ENCODE peak calls at places on chromosomes 1 and 21, in ten cellular contexts. X, T, H, M, J, Y, E, P, B and O are unnamed samples.

GRCh38 chr1:82840192-82840591 is 1039.5 kb downstream of the ADGRL2 start:
- DNase-seq in X (no peak), P (no peak), B (no peak), J (no peak), E (no peak), M (no peak), T (no peak), Y (no peak), H (no peak), O (no peak)

GRCh38 chr1:207672525-207673130 is 27.7 kb downstream of the CR1L start:
- DNase-seq in E (peak), Y (peak), H (no peak), B (peak), X (no peak), P (peak), J (peak), T (no peak), M (no peak), O (peak)

GRCh38 chr1:87644033-87644432 is 315.4 kb downstream of the LMO4 start:
- DNase-seq in P (no peak), J (no peak), Y (peak), H (no peak), E (peak), T (no peak), B (peak), M (no peak), X (no peak), O (no peak)

GRCh38 chr1:84883286-84883685 is 9.7 kb downstream of the LPAR3 start:
- DNase-seq in X (no peak), P (no peak), T (no peak), H (no peak), E (no peak), Y (no peak), B (no peak), M (no peak), J (no peak), O (no peak)

GRCh38 chr1:191174298-191174697 is 696.6 kb upstream of the BRINP3 start:
- DNase-seq in J (peak), P (no peak), M (no peak), E (no peak), B (peak), X (no peak), T (no peak), H (no peak), Y (no peak), O (no peak)

GRCh38 chr1:24382165-24382577 is 31.4 kb downstream of the STPG1 start:
- DNase-seq in E (no peak), J (no peak), Y (peak), P (no peak), T (no peak), M (no peak), H (no peak), B (no peak), X (no peak), O (no peak)

GRCh38 chr1:39104158-39105060 is 78.3 kb downstream of the NDUFS5 start:
- DNase-seq in X (no peak), J (no peak), P (peak), E (peak), B (peak), T (no peak), Y (peak), H (peak), M (no peak), O (no peak)

GRCh38 chr1:182122265-182122664 is 60.8 kb upstream of the ZNF648 start:
- DNase-seq in H (peak), B (no peak), P (no peak), M (no peak), T (no peak), J (no peak), E (no peak), X (no peak), Y (no peak), O (no peak)

GRCh38 chr1:33017175-33017574 is 19.5 kb downstream of the AK2 start:
- DNase-seq in X (no peak), P (no peak), M (no peak), J (no peak), E (no peak), Y (no peak), T (no peak), B (peak), H (no peak), O (no peak)

GRCh38 chr1:50335036-50335435 is 88.2 kb downstream of the DMRTA2 start:
- DNase-seq in X (no peak), M (no peak), B (no peak), Y (no peak), P (no peak), T (no peak), J (no peak), E (no peak), H (no peak), O (no peak)

GRCh38 chr1:38571726-38572125 is 287.8 kb downstream of the RRAGC start:
- DNase-seq in Y (no peak), P (no peak), T (no peak), H (no peak), E (peak), X (peak), J (no peak), M (no peak), B (no peak), O (no peak)

GRCh38 chr1:7005762-7006161 is 220.5 kb downstream of the CAMTA1 start:
- DNase-seq in Y (no peak), H (no peak), T (no peak), E (no peak), X (no peak), J (no peak), M (no peak), P (no peak), B (no peak), O (no peak)

GRCh38 chr21:14548751-14549150 is 2.6 kb upstream of the SAMSN1 start:
- DNase-seq in H (no peak), T (no peak), E (no peak), J (no peak), X (no peak), P (no peak), B (no peak), Y (peak), M (no peak), O (no peak)

GRCh38 chr1:114352797-114353196 is 158.2 kb downstream of the TRIM33 start:
- DNase-seq in J (no peak), T (no peak), B (no peak), H (no peak), M (no peak), X (no peak), Y (no peak), P (peak), E (no peak), O (no peak)

GRCh38 chr1:94095744-94096469 is 25.0 kb downstream of the ABCA4 start:
- DNase-seq in Y (no peak), E (no peak), P (no peak), B (no peak), T (no peak), M (peak), X (peak), J (no peak), H (peak), O (no peak)

GRCh38 chr1:204341380-204341779 is 18.3 kb downstream of the PLEKHA6 start:
- DNase-seq in H (no peak), J (no peak), P (no peak), M (no peak), E (peak), Y (no peak), X (no peak), T (no peak), B (no peak), O (no peak)

GRCh38 chr1:10209905-10210810 is at the start of gene KIF1B:
- DNase-seq in M (peak), X (peak), B (peak), H (peak), P (peak), T (peak), Y (peak), J (peak), E (peak), O (peak)

GRCh38 chr1:42282024-42282579 is 52.9 kb downstream of the FOXJ3 start:
- DNase-seq in P (no peak), E (peak), T (no peak), X (no peak), J (no peak), M (no peak), H (no peak), B (no peak), Y (peak), O (no peak)

GRCh38 chr1:212289262-212290077 is 4.3 kb downstream of the PPP2R5A start:
- DNase-seq in M (no peak), Y (no peak), P (no peak), X (no peak), J (no peak), H (no peak), B (no peak), T (no peak), E (no peak), O (no peak)

GRCh38 chr1:212290608-212291007 is 5.4 kb downstream of the PPP2R5A start:
- DNase-seq in T (no peak), B (no peak), Y (no peak), E (no peak), X (no peak), M (no peak), J (no peak), P (no peak), H (no peak), O (no peak)

GRCh38 chr1:212286437-212287131 is 1.4 kb downstream of the PPP2R5A start:
- DNase-seq in H (no peak), Y (no peak), B (peak), T (no peak), J (no peak), P (peak), E (no peak), X (no peak), M (peak), O (no peak)

GRCh38 chr1:212287261-212287895 is 2.2 kb downstream of the PPP2R5A start:
- DNase-seq in Y (no peak), H (no peak), X (no peak), P (no peak), M (no peak), T (no peak), E (no peak), B (peak), J (peak), O (no peak)

DNA sequence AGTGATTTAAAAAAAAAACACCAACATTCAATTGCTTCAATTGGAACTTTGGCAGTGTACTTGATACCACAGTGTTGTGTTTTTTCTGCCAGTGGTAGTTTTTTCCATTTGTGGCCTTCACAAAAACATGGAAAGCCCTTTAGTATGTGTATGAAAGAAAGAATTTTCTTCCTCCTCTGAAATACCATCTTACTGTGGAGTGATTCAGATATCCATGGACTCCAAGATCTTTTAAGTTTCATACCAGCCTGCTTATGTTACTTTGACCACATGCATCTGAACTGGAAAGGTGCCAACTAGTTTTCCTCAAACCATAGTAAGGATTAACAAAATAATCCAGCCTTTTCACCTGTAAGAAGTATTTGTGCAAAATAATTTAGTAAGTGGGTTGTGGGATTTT is 3.4 kb downstream of the PPP2R5A start:
- DNase-seq in B (no peak), T (no peak), M (no peak), Y (peak), P (no peak), H (no peak), E (no peak), J (no peak), X (no peak), O (no peak)
- H3K4me3 ChIP-seq in B (no peak), T (no peak), M (peak), Y (no peak), P (peak), H (no peak), E (no peak), J (peak), X (no peak), O (no peak)

DNA sequence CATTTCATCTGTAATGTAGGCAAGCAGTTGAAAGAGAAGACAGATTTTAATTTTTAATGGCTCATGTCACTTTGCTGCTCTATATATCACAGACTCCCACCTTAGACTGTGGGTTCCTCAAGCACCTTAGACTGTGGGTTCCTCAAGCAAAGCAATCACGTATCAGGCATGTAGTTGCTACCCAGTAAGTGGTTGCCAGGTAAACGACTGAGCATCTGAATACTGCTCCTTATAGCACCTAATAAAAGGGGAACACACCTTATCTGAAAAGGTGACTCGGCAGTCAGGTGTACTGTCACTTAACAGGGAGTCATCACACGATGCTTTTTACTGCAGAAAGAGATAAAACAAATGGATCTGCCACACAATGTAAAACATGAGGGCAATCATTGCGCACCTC is 92.5 kb upstream of the LPGAT1 start:
- DNase-seq in J (no peak), T (no peak), B (no peak), P (no peak), H (no peak), E (peak), X (no peak), Y (no peak), M (no peak), O (no peak)
- H3K4me3 ChIP-seq in J (no peak), T (no peak), B (no peak), P (no peak), H (no peak), E (no peak), X (no peak), Y (no peak), M (no peak), O (no peak)

DNA sequence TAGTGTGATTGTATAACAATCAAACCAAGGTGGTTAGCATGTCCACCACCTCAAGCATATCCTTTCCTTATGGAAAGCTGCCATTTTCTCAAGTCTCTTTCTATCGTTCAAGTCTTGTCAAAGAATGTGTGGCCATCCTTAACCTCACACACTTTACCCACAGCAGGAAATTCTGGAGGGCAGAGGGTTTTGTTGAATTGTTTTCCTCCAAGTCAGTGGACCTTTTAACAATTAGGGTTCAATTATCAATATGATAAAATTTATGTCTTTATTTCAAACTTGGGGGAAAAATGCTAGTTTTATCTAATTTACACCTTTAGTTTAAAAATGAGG is 14.2 kb upstream of the PTPRC start:
- DNase-seq in P (no peak), Y (no peak), X (no peak), M (no peak), H (no peak), T (no peak), E (no peak), J (no peak), B (no peak), O (no peak)
- H3K4me3 ChIP-seq in P (no peak), Y (no peak), X (no peak), M (no peak), H (no peak), T (no peak), E (no peak), J (no peak), B (no peak), O (no peak)

DNA sequence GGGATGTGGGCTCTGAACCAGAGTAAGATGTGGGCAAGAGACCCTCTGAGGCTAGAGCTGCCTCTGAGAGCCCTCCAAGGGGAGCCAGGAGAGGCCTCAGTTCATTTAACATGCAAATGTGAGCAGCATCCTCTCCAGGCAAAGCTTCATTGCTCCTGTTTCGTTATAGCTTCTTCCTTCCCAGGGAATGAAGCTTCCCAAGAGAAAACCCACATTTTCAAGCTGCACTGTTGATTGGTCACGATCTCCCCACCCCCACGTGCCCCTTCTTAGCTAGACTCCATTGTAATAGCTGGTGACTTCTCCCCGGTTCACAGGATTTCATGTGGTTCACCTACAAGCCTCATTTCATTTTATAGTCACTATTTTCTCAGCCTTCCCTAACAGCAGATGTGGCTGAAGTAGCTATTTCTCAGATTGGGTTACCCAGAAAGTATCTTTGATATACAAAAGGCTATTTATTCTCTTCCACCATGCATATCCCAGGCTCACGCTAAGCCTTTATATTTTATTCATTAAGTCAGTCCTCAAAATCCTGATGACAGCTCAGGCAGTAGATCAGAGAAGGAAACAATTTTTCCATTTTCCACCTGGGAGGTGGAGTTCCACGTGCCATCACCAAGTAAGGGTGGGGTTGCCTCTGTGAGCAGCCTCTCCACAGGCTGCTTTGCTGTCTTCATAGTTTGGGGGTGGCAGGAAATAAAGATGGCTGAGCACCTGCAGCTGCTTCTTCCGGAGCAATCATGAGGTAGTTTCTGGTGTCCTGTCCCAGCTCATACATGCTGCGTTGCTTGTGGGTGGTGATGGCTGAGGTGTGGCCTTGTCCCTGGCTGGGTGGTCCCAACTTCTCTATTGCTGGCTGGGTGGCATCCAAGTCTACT is 178.3 kb upstream of the RAB4A start:
- DNase-seq in E (no peak), M (no peak), T (no peak), H (no peak), P (no peak), Y (no peak), J (peak), X (no peak), B (no peak), O (peak)
- H3K4me3 ChIP-seq in E (no peak), M (no peak), T (no peak), H (no peak), P (no peak), Y (no peak), J (no peak), X (no peak), B (no peak), O (no peak)

GRCh38 chr1:61234582-61234909 is 152.2 kb downstream of the NFIA start:
- DNase-seq in X (no peak), Y (no peak), T (no peak), M (no peak), B (no peak), P (no peak), E (no peak), H (no peak), J (no peak), O (no peak)

GRCh38 chr1:61237147-61237546 is 154.8 kb downstream of the NFIA start:
- DNase-seq in T (no peak), J (no peak), Y (no peak), X (no peak), B (no peak), P (no peak), E (no peak), H (no peak), M (no peak), O (no peak)

GRCh38 chr1:61238371-61238689 is 156.0 kb downstream of the NFIA start:
- DNase-seq in E (no peak), P (no peak), X (no peak), J (no peak), H (no peak), T (no peak), M (no peak), B (peak), Y (no peak), O (no peak)

GRCh38 chr1:61240878-61241277 is 158.5 kb downstream of the NFIA start:
- DNase-seq in P (no peak), X (no peak), H (no peak), B (no peak), M (no peak), E (no peak), T (no peak), Y (no peak), J (no peak), O (no peak)

DNA sequence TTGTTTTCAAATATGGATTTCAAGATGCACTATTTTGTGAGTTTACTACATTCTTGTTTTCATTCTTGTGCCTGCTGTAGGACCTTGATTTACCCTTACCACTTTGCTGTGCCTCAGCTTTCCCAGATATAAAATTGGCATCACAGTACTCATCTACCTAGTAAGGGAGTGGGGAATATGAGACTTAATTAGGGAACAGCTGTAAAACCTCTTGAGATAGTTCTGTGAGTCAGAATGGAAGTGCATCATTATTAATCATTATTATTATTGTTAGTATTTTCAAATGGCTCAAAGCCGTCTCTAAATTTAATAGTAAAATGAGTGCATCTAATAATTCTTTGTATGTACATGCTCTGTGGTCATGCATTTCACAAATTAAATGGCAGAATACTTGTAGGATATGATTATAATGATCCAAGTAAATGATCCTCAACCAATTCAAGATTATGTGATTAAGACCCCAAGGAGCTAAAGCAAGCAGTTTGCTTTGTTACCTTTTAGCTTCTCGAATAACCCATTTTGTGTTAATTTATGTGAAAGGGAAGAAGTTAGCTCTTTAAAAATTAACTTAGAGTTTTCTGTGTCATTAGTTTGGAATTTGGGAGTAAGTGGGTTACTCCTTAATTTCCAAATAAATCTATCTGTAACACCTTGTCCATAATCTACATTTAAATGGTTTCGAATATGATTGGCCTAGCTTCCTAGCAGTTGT is 155.5 kb downstream of the NFIA start:
- DNase-seq in T (no peak), M (no peak), J (no peak), B (no peak), X (no peak), P (no peak), Y (no peak), H (no peak), E (no peak), O (no peak)
- H3K4me3 ChIP-seq in T (no peak), M (no peak), J (no peak), B (no peak), X (no peak), P (no peak), Y (no peak), H (no peak), E (no peak), O (no peak)

DNA sequence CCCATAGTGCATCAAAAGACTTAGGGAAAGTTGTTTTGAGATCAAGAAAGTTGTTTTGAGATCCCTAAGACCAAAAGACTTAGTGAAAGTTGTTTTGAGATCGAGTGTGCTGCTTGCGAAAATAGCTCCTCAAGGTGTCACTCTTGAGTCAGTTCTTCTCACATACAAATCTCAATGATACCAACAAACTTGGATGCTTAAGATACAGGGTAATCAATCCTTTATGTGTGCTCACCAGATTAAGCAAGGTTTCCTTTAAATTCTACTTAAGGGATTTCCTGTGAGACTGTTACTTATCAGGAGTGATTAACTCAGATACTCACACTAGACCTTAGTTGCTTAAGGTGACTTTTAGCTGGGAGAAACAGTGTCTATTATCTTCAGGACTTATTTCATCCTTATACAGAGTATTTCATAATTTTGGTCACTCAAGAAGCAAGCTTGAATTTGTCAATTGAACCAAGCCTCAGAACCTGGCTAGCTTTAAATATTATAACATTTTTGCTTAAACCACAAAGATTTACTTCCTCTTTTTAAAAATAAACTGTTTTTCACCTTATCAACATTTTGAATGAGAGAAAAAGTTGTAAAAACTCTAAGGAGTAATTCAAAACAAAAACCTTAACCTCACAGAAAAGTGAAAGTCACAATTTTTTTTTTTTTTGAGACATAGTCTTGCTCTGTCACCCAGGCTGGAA is 8.0 kb upstream of the RLF start:
- DNase-seq in E (peak), B (peak), T (no peak), P (peak), H (peak), Y (peak), M (peak), X (no peak), J (peak), O (peak)
- H3K4me3 ChIP-seq in E (no peak), B (no peak), T (no peak), P (no peak), H (no peak), Y (no peak), M (no peak), X (no peak), J (peak), O (no peak)